ENCODE peak calls at places on chromosomes 11 and 22, in nine cellular contexts. F is cardiac muscle cell, B is Calu3, Z is sigmoid colon, J is psoas muscle, M is AG10803, E is brain microvascular endothelial cell, H is H9, Y is upper lobe of left lung. Q is an unnamed sample.

GRCh38 chr11:110430267-110431211 is 791 bp downstream of the FDX1 start:
- DNase-seq in F (peak; percentile 33), B (peak; percentile 8), Z (peak; percentile 67), J (no peak), M (peak; percentile 46), E (no peak), H (no peak), Y (no peak), Q (no peak)

GRCh38 chr11:133986545-133986944 is 29.8 kb upstream of the IGSF9B start:
- DNase-seq in F (no peak), B (no peak), Z (no peak), J (no peak), M (no peak), E (no peak), H (no peak), Y (no peak), Q (no peak)

GRCh38 chr11:66951135-66951534 is 7.0 kb downstream of the PC start:
- DNase-seq in F (no peak), B (no peak), Z (no peak), J (no peak), M (no peak), E (no peak), H (peak; percentile 67), Y (no peak), Q (no peak)

GRCh38 chr11:44889266-44889665 is 61.4 kb downstream of the TP53I11 start:
- DNase-seq in F (no peak), B (no peak), Z (no peak), J (no peak), M (peak; percentile 49), E (no peak), H (no peak), Y (no peak), Q (no peak)

GRCh38 chr11:7551571-7551970 is 37.8 kb downstream of the PPFIBP2 start:
- DNase-seq in F (no peak), B (no peak), Z (no peak), J (no peak), M (peak; percentile 86), E (no peak), H (no peak), Y (no peak), Q (no peak)

GRCh38 chr11:113131036-113131775 is 170.0 kb downstream of the NCAM1 start:
- DNase-seq in F (no peak), B (no peak), Z (no peak), J (no peak), M (peak; percentile 3), E (no peak), H (no peak), Y (no peak), Q (no peak)

GRCh38 chr11:3132831-3133455 is 32.2 kb downstream of the OSBPL5 start:
- DNase-seq in F (no peak), B (no peak), Z (peak; percentile 56), J (no peak), M (no peak), E (no peak), H (no peak), Y (peak; percentile 36), Q (no peak)

GRCh38 chr22:38485783-38486182 is 17.9 kb downstream of the KDELR3 start:
- DNase-seq in F (no peak), B (no peak), Z (no peak), J (no peak), M (no peak), E (no peak), H (no peak), Y (no peak), Q (no peak)

GRCh38 chr11:121544956-121545355 is 92.2 kb upstream of the SORL1-AS1 start:
- DNase-seq in F (no peak), B (no peak), Z (no peak), J (no peak), M (no peak), E (no peak), H (no peak), Y (no peak), Q (no peak)

GRCh38 chr11:122649133-122649532 is 6.4 kb upstream of the UBASH3B start:
- DNase-seq in F (no peak), B (no peak), Z (no peak), J (no peak), M (peak; percentile 92), E (no peak), H (no peak), Y (no peak), Q (no peak)

GRCh38 chr11:1126935-1127663 is 30.7 kb upstream of the MUC5AC start:
- DNase-seq in F (no peak), B (no peak), Z (peak; percentile 45), J (no peak), M (no peak), E (no peak), H (peak; percentile 22), Y (peak; percentile 68), Q (no peak)

GRCh38 chr22:17867160-17867785 is 93.0 kb upstream of the BID start:
- DNase-seq in F (no peak), B (no peak), Z (peak; percentile 84), J (no peak), M (no peak), E (no peak), H (no peak), Y (no peak), Q (no peak)

DNA sequence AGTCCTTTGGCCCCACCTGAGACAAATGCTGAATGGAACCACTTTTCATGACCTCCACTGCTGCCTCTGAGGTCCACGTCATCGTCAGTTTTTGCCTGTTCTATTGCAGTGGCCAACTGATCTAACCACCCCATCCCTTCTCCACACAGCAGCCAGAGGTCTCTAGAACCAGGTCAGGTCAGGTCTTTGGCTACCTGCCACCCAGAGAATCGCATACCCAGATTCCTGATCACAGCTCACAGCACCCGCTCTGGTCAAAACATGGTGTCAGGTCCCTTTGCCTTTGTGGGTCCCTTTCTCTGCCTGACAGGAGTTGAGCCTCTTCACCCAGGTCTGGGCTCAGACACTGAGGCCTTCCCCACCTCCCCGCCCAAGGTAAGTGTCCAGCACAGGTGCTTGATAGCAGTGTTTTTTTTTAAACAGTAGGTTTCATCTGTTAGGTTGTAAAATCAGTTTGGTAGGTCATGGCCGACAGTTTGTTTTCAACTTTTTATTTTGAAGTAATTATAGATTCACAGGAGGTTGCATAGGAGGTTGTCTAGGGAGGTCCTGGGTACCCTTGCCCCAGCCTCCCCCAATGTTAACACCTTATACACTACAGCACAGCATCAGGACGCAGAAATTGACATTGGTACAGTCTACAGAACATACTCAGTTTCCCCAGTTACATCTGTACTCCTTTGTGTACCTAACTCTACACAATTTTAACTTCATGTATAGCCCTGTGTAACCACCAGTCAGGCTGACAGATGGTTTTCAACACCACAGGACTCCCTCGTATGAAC is 6.9 kb downstream of the C22orf39 start:
- DNase-seq in F (no peak), B (no peak), Z (no peak), J (peak; percentile 43), M (no peak), E (no peak), H (no peak), Y (no peak), Q (no peak)
- TF ChIP-seq CTCF in F (no peak), B (no peak), Z (no peak), J (no peak), M (no peak), E (no peak), H (no peak), Y (no peak), Q (no peak)

GRCh38 chr11:108666373-108666772 is 1.5 kb downstream of the DDX10 start:
- DNase-seq in F (no peak), B (no peak), Z (no peak), J (no peak), M (no peak), E (no peak), H (peak; percentile 45), Y (no peak), Q (no peak)
- TF ChIP-seq CTCF in F (no peak), B (no peak), Z (no peak), J (no peak), M (peak; percentile 14), E (peak; percentile 18), H (peak; percentile 32), Y (no peak), Q (no peak)

GRCh38 chr22:26937213-26937612 is 279.8 kb downstream of the MIAT start:
- DNase-seq in F (no peak), B (no peak), Z (no peak), J (no peak), M (no peak), E (no peak), H (no peak), Y (no peak), Q (no peak)
- TF ChIP-seq CTCF in F (no peak), B (no peak), Z (no peak), J (no peak), M (no peak), E (no peak), H (peak; percentile 50), Y (no peak), Q (no peak)

DNA sequence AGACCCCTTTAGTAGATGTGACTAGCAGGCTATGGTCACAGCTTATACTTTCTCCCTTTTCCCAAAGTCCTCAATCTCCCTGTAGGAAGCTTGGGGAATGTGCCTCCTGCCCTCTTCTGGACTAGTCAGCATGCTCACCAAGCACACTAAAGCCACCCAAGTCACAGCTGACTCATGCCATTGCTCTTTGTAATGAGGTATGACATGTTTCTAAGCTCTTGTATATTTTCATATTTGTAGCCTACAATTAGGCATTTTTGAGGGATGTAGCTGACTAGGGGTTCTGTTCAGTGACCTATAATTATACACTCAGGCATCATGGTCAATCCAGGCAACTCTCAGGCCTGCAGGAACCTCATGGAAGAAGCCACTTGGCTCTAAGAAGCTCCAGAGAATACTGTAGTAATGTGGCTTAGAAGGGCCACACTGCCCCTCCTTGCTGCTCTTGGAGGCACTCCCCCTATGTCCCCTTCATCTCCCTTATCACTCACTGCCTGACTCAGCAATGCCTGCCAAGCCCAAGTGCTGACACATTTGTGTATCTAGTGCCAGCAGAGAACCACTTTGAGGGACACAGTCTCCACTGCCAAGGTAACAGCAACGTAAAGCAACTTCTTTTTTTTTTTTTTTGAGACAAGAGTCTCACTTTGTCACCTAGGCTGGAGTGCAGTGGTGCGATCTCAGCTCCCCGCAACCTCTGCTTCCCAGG is 86.2 kb downstream of the RPL27A start:
- DNase-seq in F (no peak), B (peak; percentile 12), Z (no peak), J (peak; percentile 34), M (peak; percentile 91), E (peak; percentile 61), H (no peak), Y (no peak), Q (no peak)
- TF ChIP-seq CTCF in F (peak; percentile 26), B (no peak), Z (no peak), J (peak; percentile 14), M (peak; percentile 68), E (peak; percentile 61), H (peak; percentile 38), Y (no peak), Q (peak; percentile 28)

GRCh38 chr22:20586403-20586745 is 79.0 kb downstream of the MED15 start:
- DNase-seq in F (no peak), B (no peak), Z (no peak), J (no peak), M (no peak), E (no peak), H (no peak), Y (no peak), Q (no peak)
- TF ChIP-seq CTCF in F (no peak), B (no peak), Z (no peak), J (no peak), M (no peak), E (no peak), H (no peak), Y (no peak), Q (no peak)